ENCODE peak calls at places on chromosomes 12 and 14, in six cellular contexts. E is fibroblast of the conjunctiva, G is NCI-H510A, H is ovary, A is NCI-H1417, R is T follicular helper cell. X is an unnamed sample.
A peak's percentile ranks its signal among the peaks of the same experiment; 100 is the strongest.

GRCh38 chr14:24398943-24399801 is at the start of gene NYNRIN:
- DNase-seq in R (peak; percentile 24), G (no peak), A (peak; percentile 64), H (peak; percentile 78), E (no peak), X (no peak)

GRCh38 chr12:115341442-115341841 is 657.5 kb upstream of the TBX3 start:
- DNase-seq in G (no peak), R (no peak), H (peak; percentile 66), A (no peak), E (peak; percentile 99), X (no peak)

GRCh38 chr12:93786669-93787397 is 109.7 kb downstream of the CRADD start:
- DNase-seq in A (no peak), R (no peak), G (no peak), E (no peak), H (no peak), X (no peak)

GRCh38 chr12:9347328-9348127 is 139.3 kb upstream of the PZP start:
- DNase-seq in E (peak; percentile 26), A (peak; percentile 52), H (no peak), G (no peak), R (no peak), X (no peak)

GRCh38 chr14:64983439-64984310 is 3.0 kb upstream of the FNTB start:
- DNase-seq in R (no peak), E (peak; percentile 63), H (peak; percentile 24), A (no peak), G (no peak), X (no peak)

GRCh38 chr12:75120202-75120774 is 89.4 kb downstream of the KCNC2 start:
- DNase-seq in A (no peak), E (no peak), R (no peak), H (no peak), G (no peak), X (no peak)

GRCh38 chr12:65655074-65655493 is 169.2 kb upstream of the HMGA2 start:
- DNase-seq in A (no peak), G (no peak), R (no peak), E (no peak), H (no peak), X (no peak)

GRCh38 chr14:95597784-95598204 is 62.9 kb downstream of the GLRX5 start:
- DNase-seq in R (no peak), G (peak; percentile 67), H (no peak), A (peak; percentile 96), E (no peak), X (no peak)

GRCh38 chr14:30291216-30291615 is 267.7 kb upstream of the G2E3 start:
- DNase-seq in E (peak; percentile 18), R (no peak), A (no peak), H (no peak), G (no peak), X (no peak)

GRCh38 chr14:21300892-21301291 is 21.0 kb downstream of the RPGRIP1 start:
- DNase-seq in E (no peak), A (peak; percentile 66), G (peak; percentile 14), R (no peak), H (no peak), X (no peak)

GRCh38 chr14:38186217-38186616 is 21.5 kb upstream of the SSTR1 start:
- DNase-seq in G (no peak), A (no peak), E (no peak), R (no peak), H (no peak), X (no peak)

GRCh38 chr14:39548358-39548757 is 116.1 kb upstream of the FBXO33 start:
- DNase-seq in G (no peak), A (peak; percentile 36), R (no peak), H (no peak), E (no peak), X (no peak)

GRCh38 chr12:113860950-113861349 is 105.2 kb downstream of the RBM19 start:
- DNase-seq in A (no peak), R (no peak), E (peak; percentile 90), H (no peak), G (no peak), X (no peak)

GRCh38 chr12:107807471-107808150 is 33.1 kb downstream of the ASCL4 start:
- DNase-seq in A (no peak), H (no peak), G (no peak), R (no peak), E (no peak), X (no peak)

GRCh38 chr14:85401396-85401795 is 128.5 kb upstream of the FLRT2 start:
- DNase-seq in G (no peak), A (no peak), R (no peak), H (no peak), E (no peak), X (no peak)

GRCh38 chr12:52181757-52182156 is 10.1 kb downstream of the KRT80 start:
- DNase-seq in H (no peak), A (peak; percentile 88), G (no peak), E (peak; percentile 30), R (no peak), X (no peak)

GRCh38 chr12:18861287-18861858 is 123.5 kb downstream of the CAPZA3 start:
- DNase-seq in A (peak; percentile 71), R (no peak), H (no peak), E (no peak), G (no peak), X (no peak)

GRCh38 chr12:20377750-20378149 is 9.4 kb downstream of the PDE3A start:
- DNase-seq in E (no peak), R (no peak), A (no peak), G (no peak), H (no peak), X (no peak)

GRCh38 chr12:15978431-15978950 is 67.4 kb downstream of the DERA start:
- DNase-seq in A (no peak), H (no peak), E (no peak), R (no peak), G (no peak), X (no peak)

GRCh38 chr14:63011609-63012008 is 33.6 kb downstream of the KCNH5 start:
- DNase-seq in H (no peak), E (no peak), G (no peak), A (peak; percentile 21), R (no peak), X (no peak)

GRCh38 chr14:42428996-42429395 is 822.3 kb downstream of the LRFN5 start:
- DNase-seq in H (no peak), R (no peak), G (no peak), E (no peak), A (no peak), X (no peak)

GRCh38 chr14:93930989-93931307 is 3.8 kb downstream of the FAM181A start:
- DNase-seq in R (no peak), G (no peak), E (no peak), H (no peak), A (no peak), X (no peak)

GRCh38 chr12:42585846-42586226 is 3.7 kb downstream of the PRICKLE1 start:
- DNase-seq in A (no peak), E (no peak), G (no peak), R (no peak), H (no peak), X (no peak)

X was measured in NCI-H187 treated with DMSO at 0.1 percent for 48 hours.